ENCODE peak calls at places on chromosomes 2 and 18, in five cellular contexts. J, G, T, K and E are unnamed samples.

GRCh38 chr2:1613731-1614354 is 130.5 kb downstream of the PXDN start:
- DNase-seq in J (no peak), T (no peak), K (no peak), G (no peak), E (peak)

GRCh38 chr2:240948086-240948485 is 42.0 kb downstream of the CROCC2 start:
- DNase-seq in K (no peak), J (no peak), G (no peak), T (no peak), E (no peak)

GRCh38 chr2:240338274-240338673 is 97.2 kb upstream of the GPC1 start:
- DNase-seq in K (no peak), G (no peak), J (no peak), T (no peak), E (no peak)

GRCh38 chr18:22816266-22817176 is 116.6 kb upstream of the RBBP8 start:
- DNase-seq in G (no peak), T (no peak), J (no peak), K (no peak), E (no peak)

GRCh38 chr2:18721038-18721922 is 131.9 kb upstream of the NT5C1B start:
- DNase-seq in G (no peak), K (no peak), T (no peak), J (no peak), E (peak)

GRCh38 chr2:96329416-96329815 is 4.3 kb downstream of the ITPRIPL1 start:
- DNase-seq in K (no peak), J (no peak), G (no peak), T (no peak), E (peak)

GRCh38 chr18:42290318-42291307 is 335.6 kb downstream of the PIK3C3 start:
- DNase-seq in G (no peak), J (no peak), T (no peak), K (no peak), E (no peak)

GRCh38 chr2:51995293-51995692 is 963.4 kb upstream of the NRXN1 start:
- DNase-seq in K (no peak), G (no peak), J (no peak), T (no peak), E (peak)

GRCh38 chr2:73970850-73971471 is 13.7 kb upstream of the TET3 start:
- DNase-seq in G (peak), J (no peak), T (no peak), K (peak), E (no peak)

GRCh38 chr2:231001921-231002320 is 6.0 kb downstream of the SPATA3 start:
- DNase-seq in J (no peak), T (no peak), K (no peak), G (no peak), E (no peak)

GRCh38 chr2:28155627-28156026 is 237.0 kb upstream of the FOSL2 start:
- DNase-seq in J (no peak), G (no peak), K (no peak), T (no peak), E (no peak)

GRCh38 chr2:8558096-8558495 is 123.8 kb upstream of the ID2 start:
- DNase-seq in J (no peak), T (no peak), K (no peak), G (no peak), E (no peak)

GRCh38 chr2:47501374-47502200 is 98.6 kb downstream of the MSH2 start:
- DNase-seq in K (no peak), T (no peak), J (no peak), G (no peak), E (peak)

GRCh38 chr2:127535422-127535901 is at the start of gene MYO7B:
- DNase-seq in J (no peak), G (no peak), K (no peak), T (no peak), E (no peak)

GRCh38 chr18:79006106-79006795 is 26.6 kb downstream of the SALL3 start:
- DNase-seq in T (no peak), G (no peak), K (no peak), J (no peak), E (no peak)

GRCh38 chr2:72439892-72440291 is 292.2 kb upstream of the CYP26B1 start:
- DNase-seq in J (no peak), G (no peak), T (no peak), K (no peak), E (no peak)

GRCh38 chr2:100013892-100014677 is 128.3 kb downstream of the AFF3 start:
- DNase-seq in J (peak), G (no peak), T (peak), K (peak), E (peak)

GRCh38 chr2:241443486-241444223 is 64.7 kb downstream of the STK25 start:
- DNase-seq in G (peak), J (no peak), T (no peak), K (no peak), E (peak)

GRCh38 chr2:129459200-129459876 is 520.1 kb upstream of the RAB6C start:
- DNase-seq in K (no peak), T (no peak), G (peak), J (no peak), E (no peak)

GRCh38 chr2:231890896-231891513 is 35.2 kb downstream of the NPPC start:
- DNase-seq in K (no peak), G (no peak), J (no peak), T (no peak), E (no peak)

GRCh38 chr2:44582363-44583008 is 220.7 kb downstream of the CAMKMT start:
- DNase-seq in G (no peak), K (no peak), J (peak), T (no peak), E (no peak)

GRCh38 chr2:20125616-20126015 is 74.2 kb upstream of the LAPTM4A start:
- DNase-seq in T (no peak), J (no peak), K (no peak), G (no peak), E (no peak)

DNA sequence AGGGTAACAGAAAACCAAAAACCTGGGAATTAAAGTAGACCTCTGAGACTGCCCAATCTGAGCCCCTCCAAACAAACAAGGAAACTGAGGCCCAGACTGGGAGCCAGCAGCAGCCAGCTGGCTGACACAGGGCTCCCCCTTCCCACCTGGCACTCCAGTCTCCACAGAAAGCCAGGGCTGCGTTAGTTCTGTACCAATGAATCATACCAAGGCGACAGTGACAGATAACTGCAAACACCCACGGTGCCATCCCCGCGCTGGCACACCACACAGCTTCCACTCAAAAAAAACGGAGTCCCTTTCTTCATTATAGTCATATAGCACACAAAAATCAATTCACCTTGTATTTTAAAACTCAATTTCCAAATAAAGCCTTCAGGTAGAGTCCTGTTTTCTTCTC is 1.4 kb downstream of the PER2 start:
- DNase-seq in J (no peak), G (no peak), K (no peak), T (no peak), E (peak)
- H3K4me3 ChIP-seq in J (peak), G (no peak), K (peak), T (peak), E (peak)

GRCh38 chr2:31693882-31694281 is 113.1 kb upstream of the SRD5A2 start:
- DNase-seq in K (no peak), J (no peak), G (no peak), T (no peak), E (peak)

GRCh38 chr2:31688282-31688681 is 107.5 kb upstream of the SRD5A2 start:
- DNase-seq in J (no peak), T (no peak), K (no peak), G (no peak), E (no peak)
- H3K4me3 ChIP-seq in J (no peak), T (no peak), K (no peak), G (no peak), E (no peak)

GRCh38 chr18:58438984-58439311 is 189.9 kb downstream of the ALPK2 start:
- DNase-seq in K (no peak), J (no peak), T (no peak), G (no peak), E (no peak)
- H3K4me3 ChIP-seq in K (no peak), J (peak), T (no peak), G (peak), E (no peak)

GRCh38 chr2:85744771-85745601 is 8.8 kb upstream of the ATOH8 start:
- DNase-seq in T (no peak), G (no peak), K (peak), J (no peak), E (peak)
- H3K4me3 ChIP-seq in T (no peak), G (no peak), K (no peak), J (no peak), E (no peak)

GRCh38 chr2:197191948-197192338 is 118.6 kb downstream of the ANKRD44 start:
- DNase-seq in K (no peak), J (no peak), T (no peak), G (no peak), E (no peak)
- H3K4me3 ChIP-seq in K (no peak), J (no peak), T (no peak), G (no peak), E (no peak)

GRCh38 chr2:106885326-106885725 is 641 bp downstream of the ST6GAL2 start:
- DNase-seq in J (no peak), G (no peak), K (no peak), T (peak), E (peak)
- H3K4me3 ChIP-seq in J (peak), G (no peak), K (peak), T (no peak), E (peak)

GRCh38 chr2:173959909-173960308 is 5.3 kb downstream of the SP3 start:
- DNase-seq in T (no peak), G (no peak), K (no peak), J (no peak), E (no peak)

GRCh38 chr2:173959358-173959884 is 5.8 kb downstream of the SP3 start:
- DNase-seq in T (no peak), J (no peak), G (no peak), K (no peak), E (no peak)

GRCh38 chr2:173962583-173963110 is 2.5 kb downstream of the SP3 start:
- DNase-seq in K (no peak), G (no peak), J (no peak), T (no peak), E (no peak)

GRCh38 chr2:173962036-173962435 is 3.1 kb downstream of the SP3 start:
- DNase-seq in T (no peak), G (no peak), J (no peak), K (no peak), E (no peak)

GRCh38 chr2:173961346-173961705 is 3.8 kb downstream of the SP3 start:
- DNase-seq in J (no peak), T (no peak), G (no peak), K (no peak), E (peak)
- H3K4me3 ChIP-seq in J (no peak), T (peak), G (no peak), K (no peak), E (no peak)

DNA sequence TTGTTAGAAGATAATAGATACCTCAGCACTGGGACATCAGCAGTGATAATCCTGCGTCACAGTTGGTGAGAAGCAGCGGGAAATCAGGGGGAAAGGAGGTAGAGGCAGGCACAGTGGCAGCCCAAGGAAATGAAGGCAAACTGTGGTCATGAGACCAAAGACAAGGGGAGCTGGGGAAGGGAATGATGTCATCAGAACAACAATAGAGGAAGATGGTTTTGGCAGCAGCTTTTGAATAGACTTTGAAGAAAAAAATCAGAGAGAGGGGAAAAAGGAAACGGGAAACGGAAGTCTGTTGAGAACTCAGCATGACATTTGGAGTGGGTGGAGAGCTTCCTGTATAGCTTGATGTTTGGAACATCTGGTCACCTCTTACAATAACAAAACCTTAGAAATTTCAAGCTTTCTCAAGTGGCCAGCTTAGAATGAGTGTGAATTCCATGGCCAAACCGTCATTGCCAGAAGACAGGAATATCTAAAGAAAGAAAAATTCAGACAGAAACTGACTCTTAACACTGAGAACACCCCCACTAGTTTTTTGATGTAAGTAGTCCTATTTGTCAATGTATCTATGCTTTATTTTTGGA is 18.4 kb upstream of the YES1 start:
- DNase-seq in G (peak), K (peak), J (no peak), T (no peak), E (peak)
- H3K4me3 ChIP-seq in G (no peak), K (no peak), J (no peak), T (peak), E (no peak)